ENCODE peak calls at places on chromosomes 7 and 10, in eight cellular contexts. One of them, this sample, is unnamed.
A peak's percentile ranks its signal among the peaks of the same experiment; 100 is the strongest.

GRCh38 chr7:22728416-22729029 is 1.5 kb downstream of the IL6 start:
- DNase-seq in CD4-positive, alpha-beta T cell: no peak
- DNase-seq in psoas muscle: no peak
- DNase-seq in spleen: no peak
- DNase-seq in sigmoid colon: no peak
- DNase-seq in fibroblast of pulmonary artery: peak; percentile 86
- DNase-seq in esophagus squamous epithelium: no peak
- DNase-seq in M059J: peak; percentile 84
- DNase-seq in this sample: no peak

GRCh38 chr7:111159426-111159825 is 68.5 kb downstream of the LRRN3 start:
- DNase-seq in spleen: no peak
- DNase-seq in psoas muscle: no peak
- DNase-seq in esophagus squamous epithelium: no peak
- DNase-seq in M059J: peak; percentile 57
- DNase-seq in fibroblast of pulmonary artery: peak; percentile 15
- DNase-seq in CD4-positive, alpha-beta T cell: no peak
- DNase-seq in sigmoid colon: no peak
- DNase-seq in this sample: no peak

GRCh38 chr10:46077141-46077554 is 31.1 kb upstream of the MSMB start:
- DNase-seq in fibroblast of pulmonary artery: peak; percentile 23
- DNase-seq in psoas muscle: no peak
- DNase-seq in M059J: peak; percentile 30
- DNase-seq in esophagus squamous epithelium: no peak
- DNase-seq in spleen: no peak
- DNase-seq in CD4-positive, alpha-beta T cell: no peak
- DNase-seq in sigmoid colon: no peak
- DNase-seq in this sample: no peak

GRCh38 chr10:88042162-88043100 is 179.0 kb downstream of the PTEN start:
- DNase-seq in psoas muscle: no peak
- DNase-seq in spleen: no peak
- DNase-seq in fibroblast of pulmonary artery: peak; percentile 72
- DNase-seq in sigmoid colon: peak; percentile 65
- DNase-seq in esophagus squamous epithelium: no peak
- DNase-seq in M059J: peak; percentile 68
- DNase-seq in CD4-positive, alpha-beta T cell: no peak
- DNase-seq in this sample: no peak

GRCh38 chr10:91520657-91521056 is 110.5 kb downstream of the HECTD2 start:
- DNase-seq in sigmoid colon: peak; percentile 74
- DNase-seq in psoas muscle: no peak
- DNase-seq in M059J: no peak
- DNase-seq in esophagus squamous epithelium: no peak
- DNase-seq in spleen: no peak
- DNase-seq in fibroblast of pulmonary artery: peak; percentile 44
- DNase-seq in CD4-positive, alpha-beta T cell: no peak
- DNase-seq in this sample: no peak

GRCh38 chr10:99461230-99461629 is 30.8 kb upstream of the GOT1 start:
- DNase-seq in CD4-positive, alpha-beta T cell: no peak
- DNase-seq in fibroblast of pulmonary artery: no peak
- DNase-seq in psoas muscle: no peak
- DNase-seq in esophagus squamous epithelium: no peak
- DNase-seq in sigmoid colon: no peak
- DNase-seq in spleen: no peak
- DNase-seq in M059J: peak; percentile 78
- DNase-seq in this sample: no peak

GRCh38 chr10:79335470-79336235 is 11.6 kb upstream of the PPIF start:
- DNase-seq in sigmoid colon: no peak
- DNase-seq in esophagus squamous epithelium: no peak
- DNase-seq in M059J: no peak
- DNase-seq in CD4-positive, alpha-beta T cell: no peak
- DNase-seq in spleen: no peak
- DNase-seq in psoas muscle: no peak
- DNase-seq in fibroblast of pulmonary artery: no peak
- DNase-seq in this sample: no peak

GRCh38 chr7:95859434-95859833 is 87.1 kb downstream of the DYNC1I1 start:
- DNase-seq in sigmoid colon: no peak
- DNase-seq in fibroblast of pulmonary artery: peak; percentile 26
- DNase-seq in M059J: peak; percentile 95
- DNase-seq in psoas muscle: no peak
- DNase-seq in spleen: no peak
- DNase-seq in CD4-positive, alpha-beta T cell: no peak
- DNase-seq in esophagus squamous epithelium: no peak
- DNase-seq in this sample: no peak

GRCh38 chr7:29557954-29558353 is 5.7 kb upstream of the PRR15 start:
- DNase-seq in sigmoid colon: no peak
- DNase-seq in spleen: no peak
- DNase-seq in CD4-positive, alpha-beta T cell: no peak
- DNase-seq in esophagus squamous epithelium: no peak
- DNase-seq in M059J: peak; percentile 42
- DNase-seq in psoas muscle: no peak
- DNase-seq in fibroblast of pulmonary artery: peak; percentile 42
- DNase-seq in this sample: no peak

GRCh38 chr10:72173635-72174296 is 42.0 kb upstream of the ANAPC16 start:
- DNase-seq in esophagus squamous epithelium: no peak
- DNase-seq in CD4-positive, alpha-beta T cell: no peak
- DNase-seq in psoas muscle: no peak
- DNase-seq in M059J: peak; percentile 92
- DNase-seq in spleen: no peak
- DNase-seq in sigmoid colon: no peak
- DNase-seq in fibroblast of pulmonary artery: no peak
- DNase-seq in this sample: peak; percentile 2

GRCh38 chr10:52387744-52388143 is 73.7 kb downstream of the DKK1 start:
- DNase-seq in CD4-positive, alpha-beta T cell: no peak
- DNase-seq in sigmoid colon: no peak
- DNase-seq in spleen: no peak
- DNase-seq in esophagus squamous epithelium: no peak
- DNase-seq in psoas muscle: no peak
- DNase-seq in M059J: peak; percentile 16
- DNase-seq in fibroblast of pulmonary artery: peak; percentile 8
- DNase-seq in this sample: no peak

GRCh38 chr7:46468753-46469356 is 547.8 kb upstream of the IGFBP3 start:
- DNase-seq in fibroblast of pulmonary artery: peak; percentile 42
- DNase-seq in esophagus squamous epithelium: no peak
- DNase-seq in M059J: no peak
- DNase-seq in spleen: no peak
- DNase-seq in sigmoid colon: no peak
- DNase-seq in psoas muscle: no peak
- DNase-seq in CD4-positive, alpha-beta T cell: no peak
- DNase-seq in this sample: no peak

GRCh38 chr10:31926154-31926553 is 2.5 kb downstream of the ARHGAP12 start:
- DNase-seq in CD4-positive, alpha-beta T cell: no peak
- DNase-seq in esophagus squamous epithelium: no peak
- DNase-seq in fibroblast of pulmonary artery: no peak
- DNase-seq in spleen: no peak
- DNase-seq in psoas muscle: no peak
- DNase-seq in sigmoid colon: no peak
- DNase-seq in M059J: no peak
- DNase-seq in this sample: no peak

GRCh38 chr10:123147635-123148413 is at the start of gene HMX2:
- DNase-seq in sigmoid colon: no peak
- DNase-seq in CD4-positive, alpha-beta T cell: no peak
- DNase-seq in spleen: peak; percentile 74
- DNase-seq in M059J: peak; percentile 24
- DNase-seq in fibroblast of pulmonary artery: no peak
- DNase-seq in esophagus squamous epithelium: no peak
- DNase-seq in psoas muscle: no peak
- DNase-seq in this sample: no peak

GRCh38 chr7:2934211-2934731 is 90.2 kb upstream of the GNA12 start:
- DNase-seq in esophagus squamous epithelium: no peak
- DNase-seq in fibroblast of pulmonary artery: peak; percentile 80
- DNase-seq in sigmoid colon: peak; percentile 47
- DNase-seq in M059J: peak; percentile 74
- DNase-seq in CD4-positive, alpha-beta T cell: no peak
- DNase-seq in spleen: peak; percentile 61
- DNase-seq in psoas muscle: no peak
- DNase-seq in this sample: no peak

GRCh38 chr7:121288894-121289293 is 39.9 kb upstream of the WNT16 start:
- DNase-seq in M059J: peak; percentile 95
- DNase-seq in psoas muscle: no peak
- DNase-seq in fibroblast of pulmonary artery: peak; percentile 67
- DNase-seq in CD4-positive, alpha-beta T cell: no peak
- DNase-seq in esophagus squamous epithelium: no peak
- DNase-seq in spleen: no peak
- DNase-seq in sigmoid colon: no peak
- DNase-seq in this sample: no peak

GRCh38 chr10:88318803-88319202 is 264.3 kb downstream of the RNLS start:
- DNase-seq in CD4-positive, alpha-beta T cell: no peak
- DNase-seq in esophagus squamous epithelium: no peak
- DNase-seq in M059J: no peak
- DNase-seq in spleen: no peak
- DNase-seq in psoas muscle: no peak
- DNase-seq in sigmoid colon: no peak
- DNase-seq in fibroblast of pulmonary artery: peak; percentile 10
- DNase-seq in this sample: no peak

GRCh38 chr7:130154501-130155317 is 50.5 kb downstream of the TMEM209 start:
- DNase-seq in psoas muscle: peak; percentile 70
- DNase-seq in esophagus squamous epithelium: no peak
- DNase-seq in spleen: no peak
- DNase-seq in sigmoid colon: no peak
- DNase-seq in CD4-positive, alpha-beta T cell: no peak
- DNase-seq in M059J: no peak
- DNase-seq in fibroblast of pulmonary artery: no peak
- DNase-seq in this sample: peak; percentile 89

GRCh38 chr10:117163061-117163953 is 25.2 kb upstream of the VAX1 start:
- DNase-seq in fibroblast of pulmonary artery: no peak
- DNase-seq in CD4-positive, alpha-beta T cell: no peak
- DNase-seq in esophagus squamous epithelium: no peak
- DNase-seq in sigmoid colon: no peak
- DNase-seq in spleen: no peak
- DNase-seq in M059J: no peak
- DNase-seq in psoas muscle: no peak
- DNase-seq in this sample: no peak

GRCh38 chr7:107446531-107446930 is 23.3 kb upstream of the GPR22 start:
- DNase-seq in M059J: peak; percentile 39
- DNase-seq in fibroblast of pulmonary artery: peak; percentile 18
- DNase-seq in sigmoid colon: no peak
- DNase-seq in spleen: no peak
- DNase-seq in esophagus squamous epithelium: no peak
- DNase-seq in psoas muscle: no peak
- DNase-seq in CD4-positive, alpha-beta T cell: no peak
- DNase-seq in this sample: no peak

GRCh38 chr10:100837300-100837699 is 75.5 kb upstream of the SLF2 start:
- DNase-seq in fibroblast of pulmonary artery: no peak
- DNase-seq in M059J: no peak
- DNase-seq in esophagus squamous epithelium: no peak
- DNase-seq in psoas muscle: no peak
- DNase-seq in CD4-positive, alpha-beta T cell: no peak
- DNase-seq in spleen: no peak
- DNase-seq in sigmoid colon: no peak
- DNase-seq in this sample: no peak

GRCh38 chr7:138325434-138325833 is 134.6 kb upstream of the TRIM24 start:
- DNase-seq in fibroblast of pulmonary artery: no peak
- DNase-seq in spleen: no peak
- DNase-seq in psoas muscle: no peak
- DNase-seq in CD4-positive, alpha-beta T cell: no peak
- DNase-seq in M059J: no peak
- DNase-seq in sigmoid colon: no peak
- DNase-seq in esophagus squamous epithelium: no peak
- DNase-seq in this sample: no peak

GRCh38 chr10:27223964-27224363 is 16.6 kb downstream of the ACBD5 start:
- DNase-seq in spleen: peak; percentile 79
- DNase-seq in CD4-positive, alpha-beta T cell: peak; percentile 25
- DNase-seq in esophagus squamous epithelium: no peak
- DNase-seq in psoas muscle: no peak
- DNase-seq in M059J: peak; percentile 34
- DNase-seq in fibroblast of pulmonary artery: peak; percentile 62
- DNase-seq in sigmoid colon: no peak
- DNase-seq in this sample: no peak

GRCh38 chr10:8499752-8500390 is 445.4 kb downstream of the GATA3 start:
- DNase-seq in fibroblast of pulmonary artery: no peak
- DNase-seq in esophagus squamous epithelium: no peak
- DNase-seq in psoas muscle: no peak
- DNase-seq in spleen: no peak
- DNase-seq in sigmoid colon: no peak
- DNase-seq in CD4-positive, alpha-beta T cell: no peak
- DNase-seq in M059J: no peak
- DNase-seq in this sample: no peak

GRCh38 chr7:103065666-103066065 is 8.9 kb downstream of the FBXL13 start:
- DNase-seq in M059J: peak; percentile 54
- DNase-seq in sigmoid colon: no peak
- DNase-seq in spleen: peak; percentile 82
- DNase-seq in esophagus squamous epithelium: no peak
- DNase-seq in fibroblast of pulmonary artery: peak; percentile 46
- DNase-seq in psoas muscle: no peak
- DNase-seq in CD4-positive, alpha-beta T cell: peak; percentile 25
- DNase-seq in this sample: no peak

GRCh38 chr10:96229568-96230030 is 41.8 kb downstream of the BLNK start:
- DNase-seq in spleen: peak; percentile 93
- DNase-seq in CD4-positive, alpha-beta T cell: peak; percentile 69
- DNase-seq in esophagus squamous epithelium: peak; percentile 10
- DNase-seq in fibroblast of pulmonary artery: peak; percentile 73
- DNase-seq in psoas muscle: peak; percentile 83
- DNase-seq in sigmoid colon: peak; percentile 81
- DNase-seq in M059J: peak; percentile 28
- DNase-seq in this sample: no peak

GRCh38 chr10:93147281-93147680 is 73.6 kb downstream of the CYP26A1 start:
- DNase-seq in sigmoid colon: no peak
- DNase-seq in CD4-positive, alpha-beta T cell: no peak
- DNase-seq in psoas muscle: no peak
- DNase-seq in spleen: no peak
- DNase-seq in fibroblast of pulmonary artery: no peak
- DNase-seq in M059J: no peak
- DNase-seq in esophagus squamous epithelium: no peak
- DNase-seq in this sample: no peak

GRCh38 chr7:101770466-101770865 is 47.0 kb upstream of the CUX1 start:
- DNase-seq in esophagus squamous epithelium: no peak
- DNase-seq in fibroblast of pulmonary artery: no peak
- DNase-seq in M059J: no peak
- DNase-seq in CD4-positive, alpha-beta T cell: no peak
- DNase-seq in psoas muscle: no peak
- DNase-seq in sigmoid colon: no peak
- DNase-seq in spleen: no peak
- DNase-seq in this sample: no peak

This sample was measured in NCI-H2081 treated with DMSO at 0.1 percent for 48 hours.